ENCODE peak calls at places on chromosome 17, in four cellular contexts. B, N, P and G are unnamed samples.

GRCh38 chr17:2347805-2348685 is 10.7 kb downstream of the SGSM2 start:
- DNase-seq in P (peak; percentile 78), N (peak; percentile 12), B (peak; percentile 76), G (no peak)

GRCh38 chr17:82767041-82767754 is 15.3 kb downstream of the TBCD start:
- DNase-seq in B (peak; percentile 52), N (no peak), P (peak; percentile 77), G (peak; percentile 68)

GRCh38 chr17:74954665-74955421 is 17.7 kb downstream of the HID1 start:
- DNase-seq in P (no peak), N (no peak), B (no peak), G (no peak)

GRCh38 chr17:74339537-74340195 is 13.6 kb downstream of the KIF19 start:
- DNase-seq in B (no peak), N (no peak), P (no peak), G (no peak)

GRCh38 chr17:79661292-79662041 is 50.6 kb upstream of the RBFOX3 start:
- DNase-seq in B (no peak), P (no peak), N (no peak), G (no peak)

GRCh38 chr17:42517516-42517915 is 18.5 kb upstream of the NAGLU start:
- DNase-seq in P (peak; percentile 87), N (peak; percentile 92), B (peak; percentile 95), G (peak; percentile 66)

GRCh38 chr17:79612468-79613194 is 1.8 kb upstream of the RBFOX3 start:
- DNase-seq in P (peak; percentile 31), B (peak; percentile 20), N (no peak), G (peak; percentile 10)

GRCh38 chr17:81120149-81120484 is 45.2 kb upstream of the PVALEF start:
- DNase-seq in B (no peak), P (no peak), N (no peak), G (no peak)

GRCh38 chr17:1764274-1764673 is 2.4 kb downstream of the SERPINF1 start:
- DNase-seq in P (peak; percentile 66), B (peak; percentile 78), N (peak; percentile 74), G (no peak)

GRCh38 chr17:11618861-11619566 is 20.7 kb downstream of the DNAH9 start:
- DNase-seq in B (no peak), P (peak; percentile 87), N (no peak), G (no peak)

GRCh38 chr17:50146927-50147640 is 3.4 kb downstream of the PPP1R9B start:
- DNase-seq in B (no peak), P (no peak), N (no peak), G (no peak)

GRCh38 chr17:19306160-19307111 is 56.1 kb downstream of the B9D1 start:
- DNase-seq in N (no peak), P (peak; percentile 30), B (no peak), G (peak; percentile 18)

GRCh38 chr17:39701012-39701783 is 1.3 kb downstream of the ERBB2 start:
- DNase-seq in P (peak; percentile 61), B (no peak), N (no peak), G (no peak)

GRCh38 chr17:38912221-38912813 is 13.1 kb upstream of the LASP1NB start:
- DNase-seq in N (peak; percentile 86), B (no peak), P (peak; percentile 52), G (no peak)

GRCh38 chr17:1267471-1267947 is 2.7 kb upstream of the BHLHA9 start:
- DNase-seq in B (peak; percentile 28), N (peak; percentile 40), P (peak; percentile 35), G (no peak)

GRCh38 chr17:31573047-31573446 is 181.6 kb downstream of the RAB11FIP4 start:
- DNase-seq in B (no peak), N (no peak), P (no peak), G (no peak)

GRCh38 chr17:8608001-8608400 is 22.5 kb downstream of the MYH10 start:
- DNase-seq in N (no peak), B (no peak), P (no peak), G (no peak)

GRCh38 chr17:33778505-33779398 is 476.3 kb upstream of the CCL2 start:
- DNase-seq in P (peak; percentile 28), B (peak; percentile 65), N (peak; percentile 26), G (peak; percentile 43)

GRCh38 chr17:17739388-17740066 is 58.3 kb downstream of the RAI1 start:
- DNase-seq in B (peak; percentile 81), N (peak; percentile 72), P (peak; percentile 50), G (no peak)

GRCh38 chr17:17740627-17741237 is 59.5 kb downstream of the RAI1 start:
- DNase-seq in P (no peak), N (peak; percentile 67), B (no peak), G (no peak)

GRCh38 chr17:17742688-17743390 is 61.6 kb downstream of the RAI1 start:
- DNase-seq in P (no peak), N (no peak), B (no peak), G (no peak)

GRCh38 chr17:17742133-17742621 is 60.9 kb downstream of the RAI1 start:
- DNase-seq in N (no peak), P (no peak), B (peak; percentile 38), G (no peak)

GRCh38 chr17:17741346-17742023 is 60.2 kb downstream of the RAI1 start:
- DNase-seq in B (peak; percentile 30), P (no peak), N (no peak), G (no peak)
- H3K27me3 ChIP-seq in B (no peaks in the 10 kb centered on the region), P (no peaks in the 10 kb centered on the region), N (no peaks in the 10 kb centered on the region), G (no peaks in the 10 kb centered on the region)

GRCh38 chr17:72804949-72805348 is 287.5 kb downstream of the SLC39A11 start:
- DNase-seq in P (no peak), B (peak; percentile 4), N (no peak), G (no peak)
- H3K27me3 ChIP-seq in P (no peaks in the 10 kb centered on the region), B (no peaks in the 10 kb centered on the region), N (no peaks in the 10 kb centered on the region), G (no peaks in the 10 kb centered on the region)

DNA sequence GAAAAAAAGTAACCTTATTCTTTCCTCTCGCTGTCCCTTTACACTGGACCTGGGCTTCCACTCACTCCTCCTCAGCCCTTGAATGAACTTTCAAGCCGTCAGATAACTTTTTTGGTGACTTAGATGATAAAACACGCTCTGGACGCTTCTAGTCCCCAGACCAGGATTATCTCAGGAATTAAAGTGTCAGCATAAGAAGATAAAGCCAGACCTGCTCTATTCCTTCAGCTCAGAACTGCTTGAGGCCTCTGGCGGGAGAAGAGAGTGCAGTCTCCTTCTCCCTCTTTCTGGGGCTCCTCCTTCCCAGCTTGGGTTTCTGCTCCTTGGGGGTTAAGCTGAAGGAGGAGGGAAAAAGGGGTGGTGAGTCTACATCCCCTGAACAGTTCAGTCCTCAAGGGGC is 6.6 kb downstream of the LPO start:
- DNase-seq in P (no peak), N (no peak), B (no peak), G (no peak)
- H3K27me3 ChIP-seq in P (no peaks in the 10 kb centered on the region), N (no peaks in the 10 kb centered on the region), B (peaks cover 76% of the 10 kb centered on the region), G (no peaks in the 10 kb centered on the region)

GRCh38 chr17:63138713-63139112 is 172.7 kb downstream of the TANC2 start:
- DNase-seq in P (no peak), B (no peak), N (no peak), G (no peak)
- H3K27me3 ChIP-seq in P (no peaks in the 10 kb centered on the region), B (no peaks in the 10 kb centered on the region), N (no peaks in the 10 kb centered on the region), G (no peaks in the 10 kb centered on the region)

GRCh38 chr17:68289473-68289872 is 1.5 kb downstream of the SLC16A6 start:
- DNase-seq in N (no peak), B (no peak), P (no peak), G (no peak)
- H3K27me3 ChIP-seq in N (no peaks in the 10 kb centered on the region), B (peaks cover 8% of the 10 kb centered on the region), P (peaks cover 5% of the 10 kb centered on the region), G (no peaks in the 10 kb centered on the region)

GRCh38 chr17:28282596-28282995 is 36.4 kb upstream of the TMEM97 start:
- DNase-seq in N (no peak), B (peak; percentile 72), P (no peak), G (no peak)

GRCh38 chr17:28280826-28281225 is 38.2 kb upstream of the TMEM97 start:
- DNase-seq in P (no peak), B (no peak), N (no peak), G (no peak)

GRCh38 chr17:28276011-28276410 is 43.0 kb upstream of the TMEM97 start:
- DNase-seq in N (no peak), B (no peak), P (no peak), G (no peak)

GRCh38 chr17:28274591-28275265 is 44.3 kb upstream of the TMEM97 start:
- DNase-seq in N (no peak), P (no peak), B (no peak), G (no peak)

DNA sequence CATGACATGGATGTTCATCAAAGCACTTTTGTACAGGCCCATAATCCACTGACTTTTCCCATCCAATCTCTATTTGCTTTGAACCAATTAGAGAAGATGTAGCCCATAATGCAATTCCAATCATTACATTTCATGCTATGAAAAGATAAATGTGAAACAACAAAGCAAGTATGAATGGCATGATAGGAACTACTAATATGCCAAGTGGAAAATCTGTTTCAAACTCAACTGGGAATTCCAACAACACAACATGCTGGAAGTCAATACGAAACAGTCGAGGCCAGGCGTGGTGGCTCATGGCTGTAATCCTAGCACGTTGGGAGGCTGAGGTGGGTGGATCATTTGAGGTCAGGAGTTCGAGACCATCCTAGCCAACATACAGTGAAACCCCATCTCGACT is 39.6 kb upstream of the TMEM97 start:
- DNase-seq in P (no peak), N (no peak), B (peak; percentile 32), G (no peak)
- H3K27me3 ChIP-seq in P (no peaks in the 10 kb centered on the region), N (no peaks in the 10 kb centered on the region), B (no peaks in the 10 kb centered on the region), G (no peaks in the 10 kb centered on the region)

GRCh38 chr17:36690190-36690589 is 88.8 kb downstream of the MRM1 start:
- DNase-seq in B (no peak), N (no peak), P (no peak), G (no peak)
- H3K27me3 ChIP-seq in B (peaks cover 31% of the 10 kb centered on the region), N (no peaks in the 10 kb centered on the region), P (no peaks in the 10 kb centered on the region), G (peaks cover 7% of the 10 kb centered on the region)

GRCh38 chr17:29587591-29587990 is 1.9 kb downstream of the GIT1 start:
- DNase-seq in B (no peak), N (peak; percentile 19), P (no peak), G (no peak)

GRCh38 chr17:29589524-29590260 is at the start of gene GIT1:
- DNase-seq in P (peak; percentile 90), N (peak; percentile 88), B (peak; percentile 96), G (peak; percentile 60)

GRCh38 chr17:29590261-29590978 is 972 bp upstream of the GIT1 start:
- DNase-seq in N (peak; percentile 60), P (no peak), B (peak; percentile 61), G (no peak)

GRCh38 chr17:29588017-29588557 is 1.4 kb downstream of the GIT1 start:
- DNase-seq in B (no peak), P (no peak), N (no peak), G (no peak)

GRCh38 chr17:29588561-29589411 is 662 bp downstream of the GIT1 start:
- DNase-seq in N (peak; percentile 60), P (no peak), B (peak; percentile 68), G (peak; percentile 21)
- H3K27me3 ChIP-seq in N (no peaks in the 10 kb centered on the region), P (no peaks in the 10 kb centered on the region), B (no peaks in the 10 kb centered on the region), G (no peaks in the 10 kb centered on the region)